ENCODE peak calls at places on chromosomes 5 and 9, in six cellular contexts. Y, C, P, Z, S and K are unnamed samples. For H3K4me1, the result is how much of the 10 kb centered on the place peaks cover.

GRCh38 chr5:65978251-65978650 is 51.9 kb downstream of the ERBIN start:
- DNase-seq in Y (no peak), P (no peak), C (no peak), Z (no peak), S (no peak), K (no peak)

GRCh38 chr5:1140188-1140817 is 28.4 kb upstream of the SLC12A7 start:
- DNase-seq in P (peak), Y (peak), Z (peak), C (peak), S (peak), K (peak)

GRCh38 chr9:16175461-16175860 is 622.6 kb downstream of the CCDC171 start:
- DNase-seq in C (no peak), Z (no peak), Y (no peak), S (no peak), P (no peak), K (no peak)

GRCh38 chr9:107793541-107793940 is 304.0 kb upstream of the KLF4 start:
- DNase-seq in Y (no peak), C (no peak), P (no peak), S (no peak), Z (no peak), K (no peak)

GRCh38 chr5:126937796-126938195 is 92.6 kb downstream of the MARCHF3 start:
- DNase-seq in Y (no peak), P (no peak), Z (no peak), C (no peak), S (no peak), K (no peak)

GRCh38 chr5:170429014-170429413 is 39.8 kb upstream of the KCNMB1 start:
- DNase-seq in C (no peak), Y (peak), S (no peak), Z (no peak), P (no peak), K (no peak)

GRCh38 chr5:132323202-132323601 is 29.0 kb downstream of the SLC22A4 start:
- DNase-seq in Z (no peak), S (no peak), C (no peak), Y (no peak), P (no peak), K (no peak)

GRCh38 chr9:105438136-105438839 is 9.5 kb upstream of the FSD1L start:
- DNase-seq in Z (no peak), Y (no peak), S (no peak), P (no peak), C (no peak), K (no peak)

GRCh38 chr9:132125361-132125760 is 36.5 kb upstream of the NTNG2 start:
- DNase-seq in Z (no peak), C (no peak), Y (no peak), P (no peak), S (no peak), K (no peak)

GRCh38 chr5:102807878-102808502 is 52.9 kb downstream of the PAM start:
- DNase-seq in P (no peak), Z (no peak), S (no peak), Y (peak), C (no peak), K (no peak)

GRCh38 chr9:123044556-123044955 is 11.1 kb downstream of the GPR21 start:
- DNase-seq in Y (no peak), S (no peak), Z (no peak), C (no peak), P (no peak), K (peak)

GRCh38 chr9:81519816-81520215 is 169.5 kb downstream of the TLE1 start:
- DNase-seq in P (no peak), Y (no peak), Z (no peak), S (no peak), C (no peak), K (no peak)

GRCh38 chr5:177427211-177427822 is 841 bp downstream of the GRK6 start:
- DNase-seq in Y (peak), Z (no peak), P (no peak), C (no peak), S (peak), K (no peak)

GRCh38 chr9:87702921-87703320 is 23.0 kb upstream of the CTSL start:
- DNase-seq in Z (no peak), C (no peak), Y (no peak), S (no peak), P (peak), K (no peak)

GRCh38 chr9:133729646-133730281 is 8.4 kb downstream of the SARDH start:
- DNase-seq in C (no peak), Y (peak), P (no peak), S (peak), Z (peak), K (no peak)

GRCh38 chr9:38153152-38153909 is 84.3 kb upstream of the SHB start:
- DNase-seq in C (no peak), Y (no peak), S (peak), Z (no peak), P (no peak), K (no peak)

GRCh38 chr9:84170521-84171141 is 169.9 kb downstream of the SLC28A3 start:
- DNase-seq in S (no peak), C (peak), Y (peak), P (peak), Z (no peak), K (peak)

GRCh38 chr9:99561435-99562262 is 260.0 kb upstream of the NR4A3 start:
- DNase-seq in Z (no peak), P (no peak), Y (no peak), S (no peak), C (no peak), K (no peak)

GRCh38 chr5:73333944-73334703 is 114.5 kb downstream of the FOXD1 start:
- DNase-seq in Y (no peak), S (no peak), C (no peak), Z (no peak), P (no peak), K (no peak)

GRCh38 chr5:129973716-129974426 is 69.6 kb downstream of the CHSY3 start:
- DNase-seq in Y (no peak), Z (no peak), C (no peak), S (no peak), P (no peak), K (no peak)

GRCh38 chr5:140400730-140401361 is 787 bp upstream of the ANKHD1 start:
- DNase-seq in Y (peak), P (peak), S (peak), Z (peak), C (peak), K (peak)

GRCh38 chr5:86646671-86647070 is 28.9 kb downstream of the COX7C start:
- DNase-seq in Z (no peak), C (no peak), P (no peak), Y (no peak), S (no peak), K (no peak)
- H3K4me1 ChIP-seq in Z (under half), C (under half), P (under half), Y (under half), S (under half), K (under half)

GRCh38 chr5:99544326-99544725 is 615.5 kb upstream of the CHD1 start:
- DNase-seq in P (no peak), C (no peak), S (no peak), Z (no peak), Y (no peak), K (no peak)
- H3K27ac ChIP-seq in P (no peak), C (no peak), S (no peak), Z (no peak), Y (no peak), K (no peak)

DNA sequence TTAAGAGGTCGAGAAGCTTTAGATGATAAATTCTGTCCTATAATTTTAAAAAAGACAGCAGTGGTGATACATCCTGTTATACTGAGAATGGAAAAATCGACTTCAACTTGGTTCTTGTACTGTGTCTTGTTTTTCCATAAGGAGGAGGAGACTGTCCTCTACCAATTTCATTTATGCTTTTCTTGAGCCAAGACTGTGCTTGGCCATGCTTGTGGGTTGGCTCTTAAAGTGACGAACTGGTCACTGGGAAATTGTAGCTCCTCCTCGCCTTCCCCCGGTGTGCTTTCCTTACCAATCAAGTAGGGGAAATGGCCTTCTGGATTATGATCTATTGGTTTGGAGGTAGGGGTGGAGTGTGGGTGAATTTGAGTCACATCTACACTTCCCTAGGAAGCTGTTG is 67.1 kb upstream of the HSPB3 start:
- DNase-seq in S (no peak), C (no peak), Y (no peak), Z (no peak), P (no peak), K (no peak)
- H3K4me1 ChIP-seq in S (under half), C (under half), Y (under half), Z (under half), P (under half), K (under half)

GRCh38 chr5:172412724-172413260 is 41.5 kb downstream of the SH3PXD2B start:
- DNase-seq in Y (peak), S (peak), Z (no peak), C (peak), P (peak), K (peak)
- H3K27ac ChIP-seq in Y (peak), S (no peak), Z (no peak), C (peak), P (no peak), K (no peak)

GRCh38 chr5:150653145-150653761 is 7.8 kb upstream of the MYOZ3 start:
- DNase-seq in Y (peak), S (no peak), Z (no peak), C (no peak), P (no peak), K (no peak)
- H3K4me1 ChIP-seq in Y (under half), S (under half), Z (under half), C (under half), P (under half), K (under half)

GRCh38 chr5:7250609-7251008 is 145.3 kb upstream of the ADCY2 start:
- DNase-seq in C (no peak), P (no peak), Y (no peak), Z (no peak), S (no peak), K (no peak)

GRCh38 chr5:7246312-7246711 is 149.6 kb upstream of the ADCY2 start:
- DNase-seq in Y (no peak), Z (no peak), P (no peak), C (no peak), S (no peak), K (no peak)

GRCh38 chr5:7245401-7245800 is 150.5 kb upstream of the ADCY2 start:
- DNase-seq in Z (no peak), S (no peak), P (no peak), C (no peak), Y (no peak), K (no peak)

GRCh38 chr5:7250004-7250403 is 145.9 kb upstream of the ADCY2 start:
- DNase-seq in S (no peak), Z (no peak), Y (no peak), C (no peak), P (no peak), K (no peak)

DNA sequence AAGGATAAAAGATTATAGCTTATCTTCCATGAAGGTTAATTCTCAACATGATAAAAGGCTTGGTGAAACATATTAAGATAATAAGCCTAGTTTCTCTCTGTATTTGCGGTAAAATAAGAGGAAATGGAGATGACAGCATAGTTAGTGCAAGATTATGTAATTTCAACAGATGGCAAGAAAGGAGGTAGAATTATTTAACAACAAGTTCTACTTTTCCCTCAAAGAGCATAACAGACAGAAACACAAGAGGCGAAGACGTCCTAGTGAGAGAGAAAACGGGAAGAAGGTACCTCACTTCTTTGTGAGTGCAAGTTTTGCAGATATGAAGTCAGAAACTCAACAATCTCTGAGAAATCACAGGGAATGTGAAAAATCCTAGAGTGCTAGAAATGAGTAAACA is 144.8 kb upstream of the ADCY2 start:
- DNase-seq in Z (no peak), Y (no peak), C (no peak), S (no peak), P (no peak), K (no peak)
- H3K27ac ChIP-seq in Z (no peak), Y (no peak), C (no peak), S (no peak), P (no peak), K (no peak)

DNA sequence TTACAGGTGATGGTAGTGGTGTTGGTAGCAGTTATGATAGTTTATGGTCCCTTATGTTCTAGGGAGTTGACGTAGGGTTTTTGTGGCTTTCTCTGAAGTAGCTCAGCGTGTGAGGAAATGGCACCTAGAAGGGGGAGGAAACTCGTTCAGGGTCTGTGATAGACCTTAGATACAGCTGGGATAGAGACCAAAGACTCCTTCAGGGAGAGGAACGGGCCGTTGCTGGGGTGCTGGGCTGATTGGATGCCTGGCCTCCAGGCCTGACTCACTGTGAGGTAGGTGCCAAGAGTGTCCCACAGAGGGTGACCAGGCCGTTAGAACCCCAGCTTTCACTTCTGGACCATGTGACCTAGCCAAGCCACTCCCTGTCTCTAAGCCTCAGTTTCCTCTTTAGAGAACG is 96.6 kb downstream of the DAB2IP start:
- DNase-seq in S (no peak), Y (no peak), Z (no peak), P (no peak), C (no peak), K (no peak)
- H3K4me1 ChIP-seq in S (under half), Y (under half), Z (under half), P (under half), C (under half), K (under half)